ENCODE peak calls at places on chromosomes 11 and 22, in four cellular contexts. Y is A549, S is HepG2, R is K562. K is an unnamed sample.
A peak's percentile ranks its signal among the peaks of the same experiment; 100 is the strongest.

GRCh38 chr11:62896049-62896448 is 15.4 kb downstream of the SLC3A2 start:
- DNase-seq in Y (no peak), S (no peak), R (no peak), K (no peak)

GRCh38 chr11:27423125-27423524 is 49.5 kb downstream of the LGR4 start:
- DNase-seq in Y (peak; percentile 66), S (no peak), R (no peak), K (no peak)

GRCh38 chr11:1691027-1691877 is 5.7 kb upstream of the KRTAP5-6 start:
- DNase-seq in Y (no peak), S (peak; percentile 94), R (no peak), K (no peak)

GRCh38 chr22:30187726-30188407 is 58.7 kb downstream of the LIF start:
- DNase-seq in Y (no peak), S (no peak), R (no peak), K (no peak)

GRCh38 chr22:36764060-36764459 is 11.9 kb downstream of the IFT27 start:
- DNase-seq in Y (no peak), S (no peak), R (no peak), K (no peak)

GRCh38 chr11:64436025-64436424 is 77.1 kb downstream of the RPS6KA4 start:
- DNase-seq in Y (no peak), S (no peak), R (no peak), K (no peak)

GRCh38 chr11:27837895-27838563 is 137.8 kb upstream of the BDNF start:
- DNase-seq in Y (no peak), S (no peak), R (no peak), K (no peak)

GRCh38 chr11:117146521-117146920 is 2.4 kb downstream of the PAFAH1B2 start:
- DNase-seq in Y (no peak), S (no peak), R (no peak), K (no peak)

GRCh38 chr22:32267011-32267410 is 11.9 kb upstream of the SLC5A4 start:
- DNase-seq in Y (no peak), S (no peak), R (no peak), K (no peak)

GRCh38 chr11:77155082-77155475 is 27.0 kb downstream of the MYO7A start:
- DNase-seq in Y (no peak), S (no peak), R (no peak), K (no peak)

GRCh38 chr11:74783241-74783871 is 34.7 kb downstream of the RNF169 start:
- DNase-seq in Y (peak; percentile 18), S (no peak), R (no peak), K (no peak)

GRCh38 chr11:3014314-3014938 is 22.3 kb upstream of the NAP1L4 start:
- DNase-seq in Y (no peak), S (no peak), R (no peak), K (no peak)

GRCh38 chr22:50584106-50585096 is 1.8 kb upstream of the CHKB start:
- DNase-seq in Y (no peak), S (peak; percentile 18), R (no peak), K (no peak)

GRCh38 chr22:19848298-19849224 is 6.1 kb downstream of the GNB1L start:
- DNase-seq in Y (peak; percentile 20), S (no peak), R (peak; percentile 82), K (no peak)

GRCh38 chr11:105799263-105799662 is 189.4 kb downstream of the GRIA4 start:
- DNase-seq in Y (no peak), S (no peak), R (no peak), K (no peak)

GRCh38 chr11:81874627-81875026 is 859.0 kb downstream of the FAM181B start:
- DNase-seq in Y (no peak), S (no peak), R (no peak), K (no peak)

GRCh38 chr11:47616726-47617416 is 22.7 kb upstream of the C1QTNF4 start:
- DNase-seq in Y (peak; percentile 63), S (peak; percentile 58), R (peak; percentile 25), K (no peak)

GRCh38 chr11:94328587-94329080 is 24.3 kb downstream of the IZUMO1R start:
- DNase-seq in Y (no peak), S (no peak), R (no peak), K (no peak)

GRCh38 chr22:30424471-30425326 is 869 bp upstream of the MTFP1 start:
- DNase-seq in Y (peak; percentile 30), S (no peak), R (no peak), K (no peak)

GRCh38 chr11:68890490-68891231 is 13.0 kb downstream of the MRPL21 start:
- DNase-seq in Y (no peak), S (no peak), R (no peak), K (no peak)

GRCh38 chr11:79510948-79511347 is 70.1 kb upstream of the TENM4 start:
- DNase-seq in Y (no peak), S (no peak), R (no peak), K (no peak)

GRCh38 chr11:8831861-8832260 is 79.1 kb upstream of the AKIP1 start:
- DNase-seq in Y (no peak), S (no peak), R (no peak), K (no peak)

GRCh38 chr11:102724904-102725515 is at the start of gene MMP8:
- DNase-seq in Y (no peak), S (no peak), R (no peak), K (no peak)

GRCh38 chr11:102730036-102730815 is 5.5 kb upstream of the MMP8 start:
- DNase-seq in Y (no peak), S (no peak), R (no peak), K (no peak)

GRCh38 chr11:102722804-102723203 is 1.9 kb downstream of the MMP8 start:
- DNase-seq in Y (no peak), S (no peak), R (no peak), K (no peak)

GRCh38 chr11:102733232-102733875 is 8.6 kb upstream of the MMP8 start:
- DNase-seq in Y (peak; percentile 64), S (peak; percentile 60), R (peak; percentile 69), K (peak; percentile 57)

DNA sequence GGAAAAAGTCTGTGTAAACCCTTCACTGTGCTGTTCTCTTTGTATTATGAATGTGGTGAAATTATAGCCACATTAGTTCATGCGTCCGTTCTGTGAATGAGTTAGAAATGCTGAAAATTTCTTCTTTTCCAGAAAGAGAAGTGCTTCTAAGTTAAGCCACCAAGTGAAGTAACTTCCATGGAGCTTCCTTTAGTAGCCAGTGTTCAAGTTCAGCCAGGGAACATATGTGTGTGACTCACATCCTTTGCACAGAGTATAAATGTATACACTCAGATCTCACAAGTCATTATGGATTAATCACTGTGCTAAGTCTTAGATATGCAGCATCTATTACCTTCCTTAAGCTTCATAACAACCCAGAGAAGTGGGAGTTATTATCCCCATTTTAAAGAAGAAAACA is 3.1 kb upstream of the MMP8 start:
- DNase-seq in Y (no peak), S (no peak), R (no peak), K (no peak)
- TF ChIP-seq PHF8 in Y (no peak), S (no peak), R (no peak), K (no peak)

GRCh38 chr11:58730507-58731089 is 1.1 kb downstream of the GLYAT start:
- DNase-seq in Y (no peak), S (no peak), R (no peak), K (no peak)
- TF ChIP-seq PHF8 in Y (no peak), S (no peak), R (no peak), K (no peak)

DNA sequence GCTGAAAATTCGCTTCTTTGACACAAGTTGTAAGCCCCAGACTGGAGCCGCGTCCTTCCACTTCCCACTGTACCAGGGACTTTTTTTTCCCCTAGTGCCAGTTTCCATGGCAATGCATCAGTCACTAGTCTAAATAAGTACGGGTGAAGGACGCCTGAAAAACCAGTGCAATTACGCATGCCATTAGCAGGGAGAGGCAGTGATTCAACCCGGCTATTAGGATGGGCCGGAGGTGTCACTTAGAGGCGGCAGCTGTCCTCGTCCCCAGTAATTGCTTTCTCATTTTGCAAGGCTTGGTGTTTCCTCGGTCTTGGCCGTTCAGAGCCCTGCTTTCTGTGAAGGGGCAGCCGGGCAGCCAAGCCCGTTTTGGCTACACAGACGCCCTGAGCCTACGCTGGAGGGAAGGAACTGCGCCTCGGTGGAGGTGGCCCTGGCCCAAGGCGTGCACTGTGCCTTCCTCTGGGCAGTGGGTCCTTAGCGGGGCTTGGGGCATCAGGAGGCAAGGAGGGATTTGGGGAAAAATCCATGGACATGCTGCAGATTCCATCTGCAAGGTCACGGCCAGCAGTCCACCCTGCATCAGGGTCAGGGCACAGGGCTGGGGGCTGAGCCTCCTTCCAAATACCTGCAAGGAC is 319.7 kb downstream of the CTTN start:
- DNase-seq in Y (no peak), S (no peak), R (no peak), K (no peak)
- TF ChIP-seq PHF8 in Y (no peak), S (no peak), R (no peak), K (no peak)

GRCh38 chr11:7348432-7349298 is 97.0 kb downstream of the SYT9 start:
- DNase-seq in Y (no peak), S (no peak), R (no peak), K (no peak)
- TF ChIP-seq PHF8 in Y (no peak), S (no peak), R (no peak), K (no peak)

DNA sequence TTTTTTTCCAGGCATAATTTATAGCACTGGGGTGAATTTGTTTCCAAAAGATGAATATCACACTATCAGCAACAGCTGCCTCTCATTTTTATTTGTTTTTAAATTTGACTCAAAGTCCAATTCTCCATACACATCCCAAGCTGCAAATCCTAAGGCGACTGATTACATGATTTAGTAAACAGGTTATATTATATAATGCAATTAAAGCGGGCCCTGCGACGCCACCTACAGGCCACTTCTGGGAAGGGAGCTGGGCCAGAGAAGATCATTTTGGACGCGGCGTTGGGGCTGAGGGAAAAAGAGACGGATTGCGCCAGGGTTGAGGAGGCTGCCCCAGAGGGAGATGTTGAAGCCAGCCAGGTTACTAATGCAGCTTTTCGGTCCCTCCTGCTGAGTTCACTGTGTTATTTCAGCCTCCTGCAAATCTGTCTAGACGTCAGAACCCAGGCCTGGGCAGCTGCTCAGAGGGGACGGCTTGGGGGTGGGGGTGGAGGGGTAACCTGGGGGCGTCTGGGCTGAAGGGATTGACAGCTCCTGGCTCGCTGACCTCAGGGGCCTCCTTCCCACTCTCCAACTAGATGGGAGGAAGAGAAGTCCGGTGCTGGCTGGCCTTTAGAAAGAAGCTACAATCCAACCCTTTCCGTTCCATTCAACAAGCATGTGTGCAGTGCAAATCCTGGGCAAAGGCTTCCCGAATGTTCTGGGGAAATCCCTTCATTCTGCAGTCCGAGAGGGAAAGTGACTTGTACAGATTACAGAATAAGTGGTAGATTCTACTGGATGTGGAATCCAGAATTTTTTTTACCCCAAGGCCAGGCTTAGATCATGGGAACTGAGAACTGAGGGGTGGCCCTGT is 150.1 kb downstream of the FEZ1 start:
- DNase-seq in Y (peak; percentile 20), S (peak; percentile 15), R (peak; percentile 75), K (no peak)
- TF ChIP-seq PHF8 in Y (no peak), S (no peak), R (no peak), K (no peak)

DNA sequence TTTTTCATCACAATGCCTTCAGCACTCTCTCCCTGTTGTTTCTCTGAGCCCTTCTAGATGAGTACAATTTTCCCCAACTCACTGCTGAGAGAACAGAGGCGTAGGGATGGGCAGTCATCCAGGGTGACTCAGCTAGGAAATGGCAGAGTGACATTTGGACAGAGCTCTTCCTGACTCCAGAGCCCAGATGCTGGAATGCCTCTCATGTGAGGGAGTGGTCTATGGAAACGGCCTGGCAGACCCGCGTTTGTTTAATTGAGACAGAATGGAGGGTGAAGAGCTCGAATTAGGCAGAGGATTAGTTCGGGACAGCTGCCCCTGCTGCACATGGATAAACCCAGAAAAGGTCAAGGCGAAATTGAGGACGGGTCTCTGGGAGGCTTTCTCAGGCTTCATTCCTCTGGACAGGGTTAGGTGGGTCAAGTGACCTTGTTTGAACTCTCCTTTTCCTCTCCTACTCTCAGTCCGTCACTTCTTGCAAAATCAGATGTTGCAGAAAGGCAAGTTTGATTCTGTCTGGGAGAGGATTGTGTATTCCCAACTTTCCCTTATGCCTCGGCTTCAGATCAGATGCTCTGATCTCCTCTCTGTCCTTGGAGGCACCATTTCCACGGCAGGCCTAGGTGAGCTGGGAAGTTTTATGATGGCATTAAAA is 7.6 kb upstream of the LMO2 start:
- DNase-seq in Y (peak; percentile 31), S (no peak), R (peak; percentile 57), K (no peak)
- TF ChIP-seq PHF8 in Y (no peak), S (no peak), R (no peak), K (no peak)

GRCh38 chr11:60771879-60772525 is 13.1 kb upstream of the MS4A10 start:
- DNase-seq in Y (no peak), S (no peak), R (no peak), K (no peak)
- TF ChIP-seq PHF8 in Y (no peak), S (no peak), R (no peak), K (no peak)